ENCODE peak calls at places on chromosome 13, in eight cellular contexts. One of them, this sample, is unnamed.

GRCh38 chr13:98014766-98015165 is 61.3 kb downstream of the IPO5 start:
- DNase-seq in A549: no peak
- DNase-seq in AG09319: peak; percentile 28
- DNase-seq in cardiac muscle cell: peak; percentile 84
- DNase-seq in thoracic aorta: no peak
- DNase-seq in tibial nerve: no peak
- DNase-seq in activated CD8-positive, alpha-beta T cell treated with anti-CD3 and anti-CD28 coated beads for 36 hours: no peak
- DNase-seq in neural progenitor cell: no peak
- DNase-seq in this sample: no peak

GRCh38 chr13:93740334-93740733 is 513.7 kb downstream of the GPC6 start:
- DNase-seq in A549: no peak
- DNase-seq in AG09319: no peak
- DNase-seq in cardiac muscle cell: no peak
- DNase-seq in thoracic aorta: no peak
- DNase-seq in tibial nerve: no peak
- DNase-seq in activated CD8-positive, alpha-beta T cell treated with anti-CD3 and anti-CD28 coated beads for 36 hours: no peak
- DNase-seq in neural progenitor cell: no peak
- DNase-seq in this sample: no peak

GRCh38 chr13:49645451-49645850 is 17.1 kb downstream of the ARL11 start:
- DNase-seq in A549: no peak
- DNase-seq in AG09319: no peak
- DNase-seq in cardiac muscle cell: no peak
- DNase-seq in thoracic aorta: no peak
- DNase-seq in tibial nerve: no peak
- DNase-seq in activated CD8-positive, alpha-beta T cell treated with anti-CD3 and anti-CD28 coated beads for 36 hours: no peak
- DNase-seq in neural progenitor cell: no peak
- DNase-seq in this sample: no peak

GRCh38 chr13:36788276-36788675 is 30.7 kb upstream of the RFXAP start:
- DNase-seq in A549: no peak
- DNase-seq in AG09319: no peak
- DNase-seq in cardiac muscle cell: no peak
- DNase-seq in thoracic aorta: no peak
- DNase-seq in tibial nerve: no peak
- DNase-seq in activated CD8-positive, alpha-beta T cell treated with anti-CD3 and anti-CD28 coated beads for 36 hours: no peak
- DNase-seq in neural progenitor cell: no peak
- DNase-seq in this sample: no peak

GRCh38 chr13:71801781-71802180 is 65.2 kb downstream of the DACH1 start:
- DNase-seq in A549: no peak
- DNase-seq in AG09319: no peak
- DNase-seq in cardiac muscle cell: no peak
- DNase-seq in thoracic aorta: no peak
- DNase-seq in tibial nerve: no peak
- DNase-seq in activated CD8-positive, alpha-beta T cell treated with anti-CD3 and anti-CD28 coated beads for 36 hours: no peak
- DNase-seq in neural progenitor cell: peak; percentile 61
- DNase-seq in this sample: no peak

GRCh38 chr13:99135591-99135990 is 65.1 kb upstream of the UBAC2 start:
- DNase-seq in A549: no peak
- DNase-seq in AG09319: no peak
- DNase-seq in cardiac muscle cell: no peak
- DNase-seq in thoracic aorta: no peak
- DNase-seq in tibial nerve: no peak
- DNase-seq in activated CD8-positive, alpha-beta T cell treated with anti-CD3 and anti-CD28 coated beads for 36 hours: no peak
- DNase-seq in neural progenitor cell: no peak
- DNase-seq in this sample: no peak

GRCh38 chr13:27493981-27494380 is 43.6 kb upstream of the MTIF3 start:
- DNase-seq in A549: no peak
- DNase-seq in AG09319: no peak
- DNase-seq in cardiac muscle cell: peak; percentile 16
- DNase-seq in thoracic aorta: no peak
- DNase-seq in tibial nerve: no peak
- DNase-seq in activated CD8-positive, alpha-beta T cell treated with anti-CD3 and anti-CD28 coated beads for 36 hours: no peak
- DNase-seq in neural progenitor cell: no peak
- DNase-seq in this sample: no peak

GRCh38 chr13:48431431-48431830 is 18.5 kb upstream of the LPAR6 start:
- DNase-seq in A549: no peak
- DNase-seq in AG09319: no peak
- DNase-seq in cardiac muscle cell: peak; percentile 37
- DNase-seq in thoracic aorta: no peak
- DNase-seq in tibial nerve: no peak
- DNase-seq in activated CD8-positive, alpha-beta T cell treated with anti-CD3 and anti-CD28 coated beads for 36 hours: no peak
- DNase-seq in neural progenitor cell: peak; percentile 18
- DNase-seq in this sample: no peak

GRCh38 chr13:75492389-75492788 is 10.4 kb upstream of the TBC1D4 start:
- DNase-seq in A549: no peak
- DNase-seq in AG09319: no peak
- DNase-seq in cardiac muscle cell: peak; percentile 37
- DNase-seq in thoracic aorta: no peak
- DNase-seq in tibial nerve: no peak
- DNase-seq in activated CD8-positive, alpha-beta T cell treated with anti-CD3 and anti-CD28 coated beads for 36 hours: no peak
- DNase-seq in neural progenitor cell: no peak
- DNase-seq in this sample: no peak

GRCh38 chr13:41075485-41075884 is 14.2 kb downstream of the WBP4 start:
- DNase-seq in A549: no peak
- DNase-seq in AG09319: no peak
- DNase-seq in cardiac muscle cell: no peak
- DNase-seq in thoracic aorta: no peak
- DNase-seq in tibial nerve: no peak
- DNase-seq in activated CD8-positive, alpha-beta T cell treated with anti-CD3 and anti-CD28 coated beads for 36 hours: no peak
- DNase-seq in neural progenitor cell: no peak
- DNase-seq in this sample: no peak

GRCh38 chr13:83248751-83249150 is 633.5 kb downstream of the SLITRK1 start:
- DNase-seq in A549: no peak
- DNase-seq in AG09319: no peak
- DNase-seq in cardiac muscle cell: peak; percentile 33
- DNase-seq in thoracic aorta: no peak
- DNase-seq in tibial nerve: no peak
- DNase-seq in activated CD8-positive, alpha-beta T cell treated with anti-CD3 and anti-CD28 coated beads for 36 hours: no peak
- DNase-seq in neural progenitor cell: no peak
- DNase-seq in this sample: no peak

GRCh38 chr13:79481685-79482052 is 714 bp downstream of the NDFIP2 start:
- DNase-seq in A549: no peak
- DNase-seq in AG09319: no peak
- DNase-seq in cardiac muscle cell: no peak
- DNase-seq in thoracic aorta: no peak
- DNase-seq in tibial nerve: no peak
- DNase-seq in activated CD8-positive, alpha-beta T cell treated with anti-CD3 and anti-CD28 coated beads for 36 hours: peak; percentile 82
- DNase-seq in neural progenitor cell: no peak
- DNase-seq in this sample: no peak

GRCh38 chr13:76336889-76337844 is 549.0 kb downstream of the KCTD12 start:
- DNase-seq in A549: no peak
- DNase-seq in AG09319: no peak
- DNase-seq in cardiac muscle cell: no peak
- DNase-seq in thoracic aorta: no peak
- DNase-seq in tibial nerve: no peak
- DNase-seq in activated CD8-positive, alpha-beta T cell treated with anti-CD3 and anti-CD28 coated beads for 36 hours: no peak
- DNase-seq in neural progenitor cell: no peak
- DNase-seq in this sample: no peak

GRCh38 chr13:46373623-46374022 is 13.4 kb downstream of the RUBCNL start:
- DNase-seq in A549: no peak
- DNase-seq in AG09319: no peak
- DNase-seq in cardiac muscle cell: no peak
- DNase-seq in thoracic aorta: no peak
- DNase-seq in tibial nerve: no peak
- DNase-seq in activated CD8-positive, alpha-beta T cell treated with anti-CD3 and anti-CD28 coated beads for 36 hours: no peak
- DNase-seq in neural progenitor cell: no peak
- DNase-seq in this sample: no peak

GRCh38 chr13:33284916-33285315 is 639 bp downstream of the STARD13 start:
- DNase-seq in A549: no peak
- DNase-seq in AG09319: no peak
- DNase-seq in cardiac muscle cell: peak; percentile 39
- DNase-seq in thoracic aorta: no peak
- DNase-seq in tibial nerve: no peak
- DNase-seq in activated CD8-positive, alpha-beta T cell treated with anti-CD3 and anti-CD28 coated beads for 36 hours: no peak
- DNase-seq in neural progenitor cell: no peak
- DNase-seq in this sample: no peak

GRCh38 chr13:46051958-46052313 is 610 bp downstream of the ZC3H13 start:
- DNase-seq in A549: no peak
- DNase-seq in AG09319: no peak
- DNase-seq in cardiac muscle cell: no peak
- DNase-seq in thoracic aorta: no peak
- DNase-seq in tibial nerve: no peak
- DNase-seq in activated CD8-positive, alpha-beta T cell treated with anti-CD3 and anti-CD28 coated beads for 36 hours: no peak
- DNase-seq in neural progenitor cell: no peak
- DNase-seq in this sample: no peak

GRCh38 chr13:21371011-21371410 is 88.1 kb downstream of the ZDHHC20 start:
- DNase-seq in A549: no peak
- DNase-seq in AG09319: no peak
- DNase-seq in cardiac muscle cell: peak; percentile 57
- DNase-seq in thoracic aorta: no peak
- DNase-seq in tibial nerve: no peak
- DNase-seq in activated CD8-positive, alpha-beta T cell treated with anti-CD3 and anti-CD28 coated beads for 36 hours: no peak
- DNase-seq in neural progenitor cell: no peak
- DNase-seq in this sample: no peak

GRCh38 chr13:24308488-24309020 is 826 bp upstream of the C1QTNF9 start:
- DNase-seq in A549: no peak
- DNase-seq in AG09319: no peak
- DNase-seq in cardiac muscle cell: no peak
- DNase-seq in thoracic aorta: no peak
- DNase-seq in tibial nerve: no peak
- DNase-seq in activated CD8-positive, alpha-beta T cell treated with anti-CD3 and anti-CD28 coated beads for 36 hours: no peak
- DNase-seq in neural progenitor cell: no peak
- DNase-seq in this sample: no peak

GRCh38 chr13:24308068-24308445 is 1.3 kb upstream of the C1QTNF9 start:
- DNase-seq in A549: no peak
- DNase-seq in AG09319: no peak
- DNase-seq in cardiac muscle cell: no peak
- DNase-seq in thoracic aorta: no peak
- DNase-seq in tibial nerve: no peak
- DNase-seq in activated CD8-positive, alpha-beta T cell treated with anti-CD3 and anti-CD28 coated beads for 36 hours: no peak
- DNase-seq in neural progenitor cell: no peak
- DNase-seq in this sample: no peak

GRCh38 chr13:24313449-24313848 is 4.1 kb downstream of the C1QTNF9 start:
- DNase-seq in A549: no peak
- DNase-seq in AG09319: no peak
- DNase-seq in cardiac muscle cell: peak; percentile 35
- DNase-seq in thoracic aorta: no peak
- DNase-seq in tibial nerve: no peak
- DNase-seq in activated CD8-positive, alpha-beta T cell treated with anti-CD3 and anti-CD28 coated beads for 36 hours: no peak
- DNase-seq in neural progenitor cell: no peak
- DNase-seq in this sample: no peak
- TF ChIP-seq CTCF in A549: peak; percentile 23
- TF ChIP-seq CTCF in AG09319: peak; percentile 43
- TF ChIP-seq CTCF in cardiac muscle cell: peak; percentile 41
- TF ChIP-seq CTCF in thoracic aorta: no peak
- TF ChIP-seq CTCF in tibial nerve: no peak
- TF ChIP-seq CTCF in activated CD8-positive, alpha-beta T cell treated with anti-CD3 and anti-CD28 coated beads for 36 hours: no peak
- TF ChIP-seq CTCF in neural progenitor cell: peak; percentile 26
- TF ChIP-seq CTCF in this sample: no peak

GRCh38 chr13:52739468-52740071 is at the start of gene CNMD:
- DNase-seq in A549: no peak
- DNase-seq in AG09319: no peak
- DNase-seq in cardiac muscle cell: no peak
- DNase-seq in thoracic aorta: no peak
- DNase-seq in tibial nerve: no peak
- DNase-seq in activated CD8-positive, alpha-beta T cell treated with anti-CD3 and anti-CD28 coated beads for 36 hours: no peak
- DNase-seq in neural progenitor cell: peak; percentile 50
- DNase-seq in this sample: no peak

GRCh38 chr13:52736891-52737290 is 2.7 kb downstream of the CNMD start:
- DNase-seq in A549: no peak
- DNase-seq in AG09319: no peak
- DNase-seq in cardiac muscle cell: no peak
- DNase-seq in thoracic aorta: no peak
- DNase-seq in tibial nerve: no peak
- DNase-seq in activated CD8-positive, alpha-beta T cell treated with anti-CD3 and anti-CD28 coated beads for 36 hours: no peak
- DNase-seq in neural progenitor cell: no peak
- DNase-seq in this sample: no peak

GRCh38 chr13:52737900-52738299 is 1.7 kb downstream of the CNMD start:
- DNase-seq in A549: no peak
- DNase-seq in AG09319: no peak
- DNase-seq in cardiac muscle cell: peak; percentile 14
- DNase-seq in thoracic aorta: no peak
- DNase-seq in tibial nerve: no peak
- DNase-seq in activated CD8-positive, alpha-beta T cell treated with anti-CD3 and anti-CD28 coated beads for 36 hours: no peak
- DNase-seq in neural progenitor cell: no peak
- DNase-seq in this sample: no peak

GRCh38 chr13:52737451-52737850 is 2.2 kb downstream of the CNMD start:
- DNase-seq in A549: no peak
- DNase-seq in AG09319: no peak
- DNase-seq in cardiac muscle cell: no peak
- DNase-seq in thoracic aorta: no peak
- DNase-seq in tibial nerve: no peak
- DNase-seq in activated CD8-positive, alpha-beta T cell treated with anti-CD3 and anti-CD28 coated beads for 36 hours: no peak
- DNase-seq in neural progenitor cell: no peak
- DNase-seq in this sample: no peak

GRCh38 chr13:52738719-52739467 is 727 bp downstream of the CNMD start:
- DNase-seq in A549: no peak
- DNase-seq in AG09319: no peak
- DNase-seq in cardiac muscle cell: peak; percentile 3
- DNase-seq in thoracic aorta: no peak
- DNase-seq in tibial nerve: no peak
- DNase-seq in activated CD8-positive, alpha-beta T cell treated with anti-CD3 and anti-CD28 coated beads for 36 hours: peak; percentile 42
- DNase-seq in neural progenitor cell: peak; percentile 87
- DNase-seq in this sample: peak; percentile 80
- TF ChIP-seq CTCF in A549: no peak
- TF ChIP-seq CTCF in AG09319: peak; percentile 4
- TF ChIP-seq CTCF in cardiac muscle cell: peak; percentile 23
- TF ChIP-seq CTCF in thoracic aorta: no peak
- TF ChIP-seq CTCF in tibial nerve: no peak
- TF ChIP-seq CTCF in activated CD8-positive, alpha-beta T cell treated with anti-CD3 and anti-CD28 coated beads for 36 hours: peak; percentile 74
- TF ChIP-seq CTCF in neural progenitor cell: peak; percentile 85
- TF ChIP-seq CTCF in this sample: peak; percentile 76

DNA sequence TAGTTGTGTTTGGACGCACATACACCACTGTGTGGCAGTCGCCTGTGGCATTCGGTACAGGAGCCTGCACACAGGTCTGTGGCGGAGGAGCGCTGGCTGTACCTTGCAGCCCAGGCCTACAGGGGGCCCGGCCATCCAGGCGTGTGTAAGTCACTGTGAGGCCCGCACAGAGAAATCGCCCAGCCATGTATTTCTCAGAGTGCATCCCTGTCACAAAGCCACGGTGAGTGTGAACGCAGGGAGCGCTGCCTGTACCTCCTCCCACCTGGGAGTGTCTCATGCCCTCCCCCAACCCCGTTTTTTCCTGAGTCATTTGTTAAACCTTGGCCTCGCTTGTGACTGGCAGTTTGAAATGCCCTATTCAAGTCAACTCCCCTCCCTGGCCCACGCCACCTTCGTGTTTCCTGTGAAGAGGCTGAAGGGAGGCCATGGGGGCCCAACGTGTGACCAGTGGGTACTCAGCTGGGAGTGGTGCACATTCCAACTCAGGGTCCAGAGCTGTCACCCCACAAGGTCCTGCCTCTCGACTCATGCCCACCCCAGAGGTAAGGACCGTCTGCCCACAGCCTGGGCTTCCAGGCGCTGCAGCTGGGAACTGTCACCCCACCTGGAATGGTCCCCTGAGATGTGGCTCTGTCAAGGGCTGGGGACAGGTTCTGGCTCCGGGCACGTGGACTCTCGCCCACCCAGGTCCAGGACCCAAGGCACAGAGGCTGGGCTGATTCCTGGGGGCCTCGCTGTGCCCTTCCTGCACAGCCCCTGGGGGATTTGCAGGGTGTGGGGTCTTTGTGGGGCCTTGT is 11.6 kb upstream of the RASA3 start:
- DNase-seq in A549: peak; percentile 60
- DNase-seq in AG09319: no peak
- DNase-seq in cardiac muscle cell: no peak
- DNase-seq in thoracic aorta: no peak
- DNase-seq in tibial nerve: no peak
- DNase-seq in activated CD8-positive, alpha-beta T cell treated with anti-CD3 and anti-CD28 coated beads for 36 hours: peak; percentile 76
- DNase-seq in neural progenitor cell: peak; percentile 76
- DNase-seq in this sample: peak; percentile 71
- TF ChIP-seq CTCF in A549: peak; percentile 14
- TF ChIP-seq CTCF in AG09319: no peak
- TF ChIP-seq CTCF in cardiac muscle cell: peak; percentile 13
- TF ChIP-seq CTCF in thoracic aorta: no peak
- TF ChIP-seq CTCF in tibial nerve: no peak
- TF ChIP-seq CTCF in activated CD8-positive, alpha-beta T cell treated with anti-CD3 and anti-CD28 coated beads for 36 hours: peak; percentile 63
- TF ChIP-seq CTCF in neural progenitor cell: peak; percentile 57
- TF ChIP-seq CTCF in this sample: peak; percentile 52

GRCh38 chr13:60258349-60258748 is 94.6 kb upstream of the DIAPH3 start:
- DNase-seq in A549: no peak
- DNase-seq in AG09319: no peak
- DNase-seq in cardiac muscle cell: no peak
- DNase-seq in thoracic aorta: no peak
- DNase-seq in tibial nerve: no peak
- DNase-seq in activated CD8-positive, alpha-beta T cell treated with anti-CD3 and anti-CD28 coated beads for 36 hours: no peak
- DNase-seq in neural progenitor cell: peak; percentile 11
- DNase-seq in this sample: no peak
- TF ChIP-seq CTCF in A549: no peak
- TF ChIP-seq CTCF in AG09319: no peak
- TF ChIP-seq CTCF in cardiac muscle cell: no peak
- TF ChIP-seq CTCF in thoracic aorta: no peak
- TF ChIP-seq CTCF in tibial nerve: no peak
- TF ChIP-seq CTCF in activated CD8-positive, alpha-beta T cell treated with anti-CD3 and anti-CD28 coated beads for 36 hours: no peak
- TF ChIP-seq CTCF in neural progenitor cell: no peak
- TF ChIP-seq CTCF in this sample: no peak